ENCODE peak calls at places on chromosomes 13 and 19, in five cellular contexts. F is tibial nerve, S is stomach, U is ovary, Q is K562. L is an unnamed sample.
A peak's percentile ranks its signal among the peaks of the same experiment; 100 is the strongest.

GRCh38 chr13:44106231-44107152 is 226.8 kb downstream of the LACC1 start:
- DNase-seq in S (no peak), U (no peak), Q (no peak), F (peak; percentile 17), L (peak; percentile 80)

GRCh38 chr19:2495130-2495641 is 19.3 kb downstream of the GADD45B start:
- DNase-seq in Q (no peak), S (peak; percentile 96), F (peak; percentile 59), U (peak; percentile 59), L (no peak)

GRCh38 chr13:31870511-31870910 is 131.2 kb downstream of the RXFP2 start:
- DNase-seq in F (no peak), Q (no peak), U (no peak), S (no peak), L (no peak)

GRCh38 chr13:99034333-99035085 is 56.6 kb upstream of the DOCK9 start:
- DNase-seq in U (no peak), S (no peak), Q (no peak), F (no peak), L (no peak)

GRCh38 chr13:50898338-50898737 is 11.3 kb upstream of the RNASEH2B start:
- DNase-seq in F (no peak), Q (no peak), U (no peak), S (no peak), L (no peak)

GRCh38 chr13:77545626-77546412 is 10.3 kb downstream of the SCEL start:
- DNase-seq in S (no peak), U (no peak), F (no peak), Q (no peak), L (peak; percentile 39)

GRCh38 chr13:66845393-66845792 is 384.7 kb downstream of the PCDH9 start:
- DNase-seq in S (no peak), Q (no peak), F (no peak), U (no peak), L (no peak)

GRCh38 chr13:37488682-37489081 is 109.9 kb downstream of the POSTN start:
- DNase-seq in F (no peak), U (no peak), Q (no peak), S (no peak), L (no peak)

GRCh38 chr13:26923824-26924605 is 163.4 kb upstream of the GPR12 start:
- DNase-seq in U (no peak), Q (no peak), S (no peak), F (no peak), L (no peak)

GRCh38 chr13:47175172-47175806 is 278.4 kb upstream of the HTR2A start:
- DNase-seq in S (no peak), Q (no peak), U (no peak), F (no peak), L (no peak)

GRCh38 chr13:43835701-43836100 is 43.8 kb downstream of the CCDC122 start:
- DNase-seq in F (no peak), S (no peak), U (no peak), Q (no peak), L (no peak)

GRCh38 chr19:6056801-6057650 is 53.3 kb downstream of the RFX2 start:
- DNase-seq in F (peak; percentile 80), U (peak; percentile 82), Q (no peak), S (peak; percentile 47), L (peak; percentile 98)

GRCh38 chr13:106533101-106533939 is 2.1 kb downstream of the EFNB2 start:
- DNase-seq in Q (no peak), F (peak; percentile 67), S (peak; percentile 86), U (peak; percentile 82), L (no peak)

GRCh38 chr19:17686592-17687042 is 1.5 kb downstream of the UNC13A start:
- DNase-seq in Q (peak; percentile 86), U (no peak), F (no peak), S (no peak), L (no peak)

GRCh38 chr13:34591801-34592454 is 350.1 kb upstream of the NBEA start:
- DNase-seq in F (peak; percentile 63), Q (no peak), U (no peak), S (no peak), L (no peak)

GRCh38 chr19:31109626-31110025 is 239.6 kb downstream of the TSHZ3 start:
- DNase-seq in Q (no peak), S (no peak), F (no peak), U (no peak), L (no peak)

GRCh38 chr19:19033426-19034203 is at the start of the genes ARMC6 and SUGP2:
- DNase-seq in F (peak; percentile 66), U (peak; percentile 86), S (peak; percentile 88), Q (peak; percentile 97), L (peak; percentile 96)

GRCh38 chr19:50580970-50581636 is 12.9 kb upstream of the LRRC4B start:
- DNase-seq in Q (no peak), S (no peak), U (no peak), F (no peak), L (no peak)

GRCh38 chr13:29684441-29684840 is 89.0 kb upstream of the SLC7A1 start:
- DNase-seq in Q (no peak), U (no peak), F (no peak), S (no peak), L (no peak)

GRCh38 chr13:30103161-30103858 is 204.0 kb downstream of the KATNAL1 start:
- DNase-seq in Q (no peak), U (no peak), F (no peak), S (no peak), L (no peak)

GRCh38 chr13:51818276-51818675 is 14.3 kb upstream of the DHRS12 start:
- DNase-seq in S (no peak), F (no peak), Q (no peak), U (no peak), L (no peak)

GRCh38 chr13:92196566-92197256 is 798.3 kb downstream of the GPC5 start:
- DNase-seq in S (no peak), F (no peak), U (no peak), Q (no peak), L (no peak)

GRCh38 chr19:53511933-53512374 is 26.0 kb upstream of the ZNF331 start:
- DNase-seq in U (peak; percentile 52), S (peak; percentile 64), F (peak; percentile 69), Q (peak; percentile 67), L (no peak)

GRCh38 chr13:40485611-40486517 is 180.6 kb downstream of the FOXO1 start:
- DNase-seq in U (no peak), Q (no peak), F (no peak), S (no peak), L (no peak)

GRCh38 chr13:97018029-97018819 is 23.9 kb upstream of the OXGR1 start:
- DNase-seq in F (peak; percentile 41), S (no peak), U (peak; percentile 26), Q (peak; percentile 28), L (no peak)

GRCh38 chr13:65990684-65991083 is 1239.5 kb downstream of the PCDH9 start:
- DNase-seq in U (no peak), Q (no peak), S (no peak), F (no peak), L (no peak)

GRCh38 chr13:71912524-71912923 is 45.5 kb upstream of the DACH1 start:
- DNase-seq in S (no peak), Q (no peak), F (no peak), U (no peak), L (no peak)

DNA sequence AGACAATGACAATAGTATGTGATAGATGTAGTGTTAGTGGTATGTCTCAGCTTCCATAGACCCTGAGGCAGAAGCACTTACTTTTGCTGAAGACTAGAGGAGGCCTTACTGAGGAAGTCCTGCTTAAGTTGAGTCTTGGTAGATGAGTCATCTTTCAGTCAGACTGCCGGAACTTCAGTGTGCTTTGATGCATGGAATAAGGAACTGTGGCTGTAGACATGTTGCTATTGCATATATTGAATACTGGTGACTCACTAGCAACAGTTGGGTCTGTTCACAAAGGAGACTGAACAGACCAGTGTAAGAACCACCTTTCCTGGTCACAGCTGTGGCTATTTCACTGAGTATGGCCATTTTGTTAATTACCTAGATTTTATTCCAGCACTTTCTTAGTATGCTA is 1000.6 kb downstream of the OLFM4 start:
- DNase-seq in F (no peak), S (no peak), Q (no peak), U (no peak), L (no peak)
- TF ChIP-seq EP300 in F (no peak), S (no peak), Q (no peak), U (no peak), L (no peak)

GRCh38 chr19:3983542-3983914 is 1.7 kb downstream of the EEF2 start:
- DNase-seq in U (peak; percentile 26), S (no peak), F (no peak), Q (peak; percentile 32), L (no peak)
- H3K4me3 ChIP-seq in U (no peak overlapping the region), S (peak overlapping the region; percentile 67), F (no peak overlapping the region), Q (peak overlapping the region; percentile 99), L (peak overlapping the region; percentile 71)

GRCh38 chr19:49490287-49491029 is 3.0 kb downstream of the RPL13A start:
- DNase-seq in F (no peak), S (no peak), Q (peak; percentile 32), U (peak; percentile 35), L (no peak)
- H3K36me3 ChIP-seq in F (peaks cover 46% of the 10 kb centered on the region), S (peaks cover 47% of the 10 kb centered on the region), Q (peaks cover 53% of the 10 kb centered on the region), U (no peaks in the 10 kb centered on the region), L (peaks cover 53% of the 10 kb centered on the region)

DNA sequence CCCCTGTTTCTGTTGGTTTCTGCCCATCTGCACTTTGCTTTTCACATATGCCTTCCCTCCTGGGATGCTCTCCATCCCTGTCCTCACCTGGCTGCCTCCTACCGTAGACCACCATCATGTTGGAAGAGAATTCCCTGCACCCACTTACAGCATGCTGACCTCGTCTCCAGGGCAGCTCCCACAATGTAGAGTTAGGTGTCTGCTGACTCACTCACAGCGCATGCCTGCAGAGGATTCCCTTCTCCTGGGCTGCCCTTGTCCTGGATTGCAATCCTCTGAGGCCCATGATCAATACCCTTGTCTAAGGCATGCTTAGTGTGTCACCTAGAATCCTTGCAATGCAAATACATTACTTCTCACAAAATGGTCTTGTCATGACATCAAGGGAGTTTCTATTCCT is 43.6 kb downstream of the STOML3 start:
- DNase-seq in Q (no peak), S (no peak), F (no peak), U (no peak), L (no peak)
- TF ChIP-seq EP300 in Q (no peak), S (no peak), F (no peak), U (no peak), L (no peak)

GRCh38 chr19:11843741-11844140 is 4.8 kb upstream of the ZNF439 start:
- DNase-seq in F (no peak), S (no peak), Q (no peak), U (no peak), L (no peak)

GRCh38 chr19:11848594-11849263 is at the start of gene ZNF439:
- DNase-seq in F (peak; percentile 91), S (peak; percentile 91), Q (peak; percentile 40), U (peak; percentile 87), L (peak; percentile 98)

GRCh38 chr19:11848200-11848593 is 329 bp upstream of the ZNF439 start:
- DNase-seq in U (no peak), F (no peak), Q (no peak), S (no peak), L (no peak)

GRCh38 chr19:11853358-11853757 is 4.8 kb downstream of the ZNF439 start:
- DNase-seq in F (no peak), S (no peak), Q (no peak), U (no peak), L (no peak)

DNA sequence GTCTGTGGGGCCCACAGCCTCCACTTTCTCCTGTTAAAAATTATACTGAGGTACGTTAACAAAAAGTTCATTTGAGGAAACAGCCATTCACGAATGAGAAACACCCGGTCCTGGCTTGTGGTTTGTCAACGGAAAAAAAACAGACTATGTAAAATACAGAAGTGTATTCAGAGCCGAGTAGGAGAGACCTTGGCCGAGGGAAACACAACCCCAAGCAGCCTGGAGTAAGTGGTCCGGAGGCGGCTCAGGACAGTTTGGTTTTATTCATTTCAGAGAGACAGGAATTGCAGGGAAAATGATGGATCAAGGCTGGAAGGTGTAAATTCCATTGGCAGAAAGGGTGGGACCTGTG is 714 bp downstream of the ZNF439 start:
- DNase-seq in F (no peak), Q (no peak), S (no peak), U (no peak), L (no peak)
- H3K4me3 ChIP-seq in F (peak overlapping the region; percentile 45), Q (no peak overlapping the region), S (peak overlapping the region; percentile 59), U (peak overlapping the region; percentile 81), L (peak overlapping the region; percentile 83)

L was measured in esophagus muscularis mucosa.